ENCODE peak calls at places on chromosomes 2 and 18, in eight cellular contexts. X is HepG2, L is GM23338, Y is HCT116, D is H1, W is GM12878, K is K562, T is SK-N-SH. Z is an unnamed sample.

GRCh38 chr2:148546270-148546669 is 98.3 kb upstream of the EPC2 start:
- DNase-seq in Y (no peak), W (no peak), T (no peak), D (no peak), L (no peak), K (no peak), X (no peak), Z (no peak)

GRCh38 chr2:20071397-20072383 is 20.3 kb upstream of the LAPTM4A start:
- DNase-seq in D (peak), Y (no peak), T (peak), X (peak), K (no peak), L (peak), W (no peak), Z (peak)

GRCh38 chr18:35158728-35159443 is 81.9 kb upstream of the ZNF397 start:
- DNase-seq in Y (no peak), W (no peak), D (no peak), L (no peak), K (no peak), T (no peak), X (no peak), Z (no peak)

GRCh38 chr2:10584843-10585475 is 104.8 kb downstream of the NOL10 start:
- DNase-seq in T (no peak), L (no peak), D (no peak), K (no peak), X (peak), W (no peak), Y (no peak), Z (no peak)

GRCh38 chr2:113709022-113709421 is 47.4 kb downstream of the SLC35F5 start:
- DNase-seq in T (no peak), D (no peak), L (no peak), Y (no peak), K (no peak), X (no peak), W (no peak), Z (no peak)

GRCh38 chr2:45380131-45380836 is 230.8 kb downstream of the SRBD1 start:
- DNase-seq in X (peak), Y (no peak), K (no peak), W (no peak), L (no peak), D (no peak), T (no peak), Z (peak)

GRCh38 chr2:201220102-201220570 is 37.2 kb downstream of the CASP10 start:
- DNase-seq in X (no peak), Y (no peak), W (no peak), D (no peak), L (peak), K (peak), T (peak), Z (peak)

GRCh38 chr2:168490916-168491605 is 35.0 kb downstream of the CERS6 start:
- DNase-seq in L (no peak), D (no peak), T (no peak), X (no peak), W (no peak), Y (no peak), K (no peak), Z (peak)

GRCh38 chr2:72146357-72147302 is 1.0 kb downstream of the CYP26B1 start:
- DNase-seq in D (no peak), T (peak), L (peak), Y (no peak), X (no peak), K (no peak), W (no peak), Z (peak)

GRCh38 chr2:6072757-6073156 is 380.6 kb downstream of the SOX11 start:
- DNase-seq in W (no peak), T (peak), X (no peak), L (no peak), Y (no peak), D (no peak), K (no peak), Z (no peak)

GRCh38 chr2:71235930-71236587 is 9.2 kb upstream of the PAIP2B start:
- DNase-seq in D (no peak), T (no peak), K (no peak), L (peak), Y (no peak), W (no peak), X (no peak), Z (no peak)

GRCh38 chr18:48161911-48162698 is 231.6 kb upstream of the SMAD2 start:
- DNase-seq in X (no peak), D (no peak), L (peak), K (no peak), Y (no peak), T (no peak), W (no peak), Z (no peak)

GRCh38 chr2:45260946-45261345 is 251.7 kb upstream of the SIX2 start:
- DNase-seq in K (no peak), Y (no peak), W (no peak), T (no peak), D (no peak), L (no peak), X (no peak), Z (no peak)

GRCh38 chr2:140270229-140270628 is 1490.0 kb upstream of the NXPH2 start:
- DNase-seq in K (no peak), Y (no peak), L (no peak), X (no peak), T (no peak), D (no peak), W (no peak), Z (peak)

GRCh38 chr2:218880749-218881594 is at the start of gene WNT10A:
- DNase-seq in D (no peak), X (no peak), T (peak), W (no peak), K (no peak), L (peak), Y (no peak), Z (no peak)

GRCh38 chr2:237935740-237936452 is 30.9 kb upstream of the UBE2F start:
- DNase-seq in K (no peak), Y (peak), T (no peak), X (no peak), W (no peak), D (no peak), L (no peak), Z (no peak)

GRCh38 chr2:14255135-14255820 is 377.2 kb upstream of the LRATD1 start:
- DNase-seq in K (no peak), L (peak), Y (no peak), X (no peak), D (peak), T (peak), W (no peak), Z (no peak)

GRCh38 chr2:149278146-149278878 is 52.1 kb upstream of the LYPD6 start:
- DNase-seq in L (no peak), D (no peak), W (no peak), X (no peak), Y (no peak), K (no peak), T (no peak), Z (no peak)

GRCh38 chr18:51107594-51108305 is 77.7 kb downstream of the SMAD4 start:
- DNase-seq in K (no peak), Y (no peak), X (no peak), D (no peak), T (no peak), L (no peak), W (no peak), Z (peak)

GRCh38 chr2:232697059-232697806 is at the start of gene GIGYF2:
- DNase-seq in T (peak), L (peak), K (peak), D (peak), W (peak), Y (peak), X (peak), Z (peak)

GRCh38 chr2:94877129-94877528 is 5.9 kb downstream of the TEKT4 start:
- DNase-seq in Y (no peak), K (no peak), L (no peak), W (no peak), X (no peak), D (no peak), T (no peak), Z (no peak)

GRCh38 chr2:168954256-168954655 is 53.2 kb downstream of the G6PC2 start:
- DNase-seq in K (no peak), X (no peak), T (no peak), Y (no peak), W (no peak), D (no peak), L (no peak), Z (no peak)

GRCh38 chr2:136164377-136164776 is 46.4 kb upstream of the CXCR4 start:
- DNase-seq in T (no peak), D (no peak), K (no peak), Y (no peak), L (peak), X (no peak), W (no peak), Z (no peak)

GRCh38 chr2:164620873-164621760 is at the start of gene GRB14:
- DNase-seq in D (peak), W (no peak), L (peak), T (peak), Y (peak), K (no peak), X (peak), Z (peak)

GRCh38 chr2:19839438-19839837 is 62.3 kb downstream of the TTC32 start:
- DNase-seq in T (no peak), L (no peak), W (no peak), X (no peak), Y (no peak), K (no peak), D (no peak), Z (no peak)

GRCh38 chr2:30266051-30266621 is 34.8 kb downstream of the LBH start:
- DNase-seq in W (no peak), L (no peak), X (no peak), Y (no peak), D (no peak), T (no peak), K (no peak), Z (no peak)

GRCh38 chr2:25966531-25967265 is 15.6 kb downstream of the KIF3C start:
- DNase-seq in X (no peak), Y (no peak), W (no peak), T (peak), D (no peak), L (no peak), K (no peak), Z (no peak)

GRCh38 chr18:1510542-1511179 is 606.0 kb downstream of the ADCYAP1 start:
- DNase-seq in D (no peak), W (no peak), T (no peak), K (no peak), X (no peak), Y (no peak), L (no peak), Z (no peak)

GRCh38 chr2:166081131-166081632 is 46.6 kb downstream of the SCN1A start:
- DNase-seq in Y (no peak), W (no peak), T (no peak), L (no peak), X (no peak), D (no peak), K (no peak), Z (no peak)
- H2AFZ ChIP-seq in Y (no peak), W (no peak), T (peak), L (peak), X (peak), D (no peak), K (no peak), Z (no peak)

DNA sequence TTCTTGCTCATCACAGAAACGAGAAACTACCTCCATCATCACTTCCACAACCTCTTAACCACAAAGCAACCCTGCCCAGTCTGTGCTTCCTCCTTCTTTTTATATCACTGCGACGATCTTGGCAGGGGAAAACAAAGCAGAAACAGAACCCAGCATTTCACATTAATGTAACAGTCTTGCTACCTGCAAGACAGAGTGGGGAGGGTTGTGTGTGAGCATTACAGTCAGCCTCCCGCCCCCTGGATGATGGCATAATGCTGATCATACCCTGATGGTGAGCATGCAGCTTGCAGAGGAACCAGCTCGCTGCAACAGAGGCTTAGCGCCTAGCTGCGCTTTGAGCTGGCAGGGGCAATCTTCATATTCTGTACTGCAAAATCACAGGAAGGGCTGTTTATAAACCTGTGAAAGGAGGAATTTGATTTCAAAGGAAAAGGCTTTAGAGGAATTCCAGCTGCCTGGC is 376.1 kb downstream of the IRS1 start:
- DNase-seq in K (no peak), W (no peak), L (no peak), X (no peak), T (no peak), Y (no peak), D (no peak), Z (no peak)
- TF ChIP-seq POLR2AphosphoS5 in K (no peak), W (no peak), L (no peak), X (no peak), T (no peak), Y (peak), D (no peak), Z (no peak)

DNA sequence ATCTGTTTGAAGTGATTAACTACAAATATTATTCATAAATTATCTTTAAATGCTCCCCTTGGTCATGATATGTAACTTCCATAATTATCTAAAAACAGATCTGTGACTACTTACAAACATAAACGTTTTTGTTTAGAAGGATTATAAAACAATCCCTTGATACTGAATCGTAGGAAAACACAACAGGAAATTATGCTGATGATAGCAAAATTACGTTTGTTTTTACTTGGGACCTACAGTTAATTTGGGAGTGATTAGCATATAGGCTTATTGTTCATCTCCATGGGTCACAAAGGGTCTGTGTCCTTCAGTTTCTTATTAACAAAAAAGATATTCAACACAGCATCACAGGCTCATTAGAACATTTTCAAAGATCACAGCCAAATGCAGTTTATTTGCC is 4.3 kb downstream of the CCDC195 start:
- DNase-seq in L (no peak), X (no peak), T (no peak), W (no peak), D (no peak), Y (no peak), K (no peak), Z (no peak)
- H2AFZ ChIP-seq in L (no peak), X (no peak), T (no peak), W (no peak), D (no peak), Y (no peak), K (no peak), Z (no peak)

DNA sequence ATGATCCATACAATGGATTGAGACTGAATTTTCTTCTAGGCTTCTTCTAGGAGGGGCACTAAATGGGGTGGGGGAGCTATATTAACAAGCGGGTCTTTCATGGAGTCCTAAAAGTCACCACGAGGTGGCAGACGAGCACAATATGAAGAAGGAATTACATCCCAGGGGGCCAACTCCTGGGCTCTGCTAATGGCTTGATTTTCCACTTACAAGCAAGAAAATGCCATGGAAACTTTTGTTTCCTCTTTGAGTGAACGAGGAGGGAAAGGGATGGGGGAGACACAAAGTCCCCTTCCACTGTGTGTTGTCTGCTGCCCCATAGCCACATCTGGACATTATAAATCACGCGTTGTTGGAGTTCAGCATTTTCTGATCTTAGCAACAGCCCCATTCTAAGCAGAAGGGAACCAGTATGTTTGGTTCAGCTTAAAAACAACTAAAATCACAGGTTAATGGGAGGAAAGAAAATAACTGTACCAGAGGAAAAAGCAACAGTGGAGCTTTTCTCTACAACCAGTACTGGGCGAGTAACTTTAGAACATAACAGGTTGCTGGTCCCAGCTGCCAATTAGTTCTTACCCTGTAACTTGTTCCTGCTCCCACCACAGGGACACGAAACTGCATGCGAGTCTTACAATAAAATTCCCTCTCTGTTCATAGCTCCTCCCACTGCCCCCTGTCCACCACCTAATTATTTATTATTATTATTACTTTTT is 285.0 kb upstream of the PARD3B start:
- DNase-seq in K (peak), L (peak), W (no peak), D (peak), T (peak), Y (peak), X (peak), Z (peak)
- TF ChIP-seq POLR2AphosphoS5 in K (no peak), L (no peak), W (no peak), D (no peak), T (no peak), Y (no peak), X (no peak), Z (no peak)

GRCh38 chr2:162559194-162559593 is 215.3 kb downstream of the GCA start:
- DNase-seq in X (no peak), L (no peak), D (no peak), Y (no peak), T (no peak), K (no peak), W (no peak), Z (no peak)
- H2AFZ ChIP-seq in X (no peak), L (no peak), D (no peak), Y (no peak), T (no peak), K (no peak), W (no peak), Z (no peak)

DNA sequence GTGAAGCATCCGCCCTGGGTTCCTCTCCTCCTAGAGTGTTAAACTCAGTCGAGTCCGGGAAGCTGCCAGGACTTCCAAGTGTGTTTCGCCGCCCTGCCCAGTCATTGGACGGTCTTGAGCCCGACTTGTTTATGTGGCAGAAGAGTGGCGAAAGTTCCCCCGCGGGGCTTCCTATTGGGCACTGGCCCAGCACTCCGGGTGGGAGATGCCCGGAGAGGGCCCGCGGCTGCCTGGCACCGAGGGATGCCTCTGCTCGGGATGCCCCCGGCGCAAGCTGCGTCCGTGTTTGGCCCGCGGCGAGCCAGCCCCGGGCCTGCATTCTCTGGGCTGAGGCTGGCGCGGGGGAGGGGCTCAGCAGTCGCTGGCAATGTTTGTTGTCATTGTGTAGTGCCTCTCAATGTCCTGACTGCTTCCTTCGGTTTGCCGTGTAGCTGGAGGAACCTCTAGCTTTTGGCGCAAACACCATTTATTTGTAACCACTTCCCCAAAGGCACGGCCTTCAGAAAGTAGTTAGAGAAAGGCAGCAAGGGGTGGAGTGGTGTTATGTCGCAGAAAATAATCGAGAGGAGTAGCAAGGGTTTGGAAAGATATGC is 1.2 kb downstream of the CYBRD1 start:
- DNase-seq in X (peak), T (peak), K (peak), D (no peak), Y (peak), L (peak), W (no peak), Z (peak)
- TF ChIP-seq POLR2AphosphoS5 in X (no peak), T (no peak), K (peak), D (no peak), Y (no peak), L (peak), W (no peak), Z (peak)

GRCh38 chr2:27281855-27282559 is at the start of gene TRIM54:
- DNase-seq in W (no peak), K (no peak), X (no peak), D (no peak), L (peak), Y (no peak), T (no peak), Z (no peak)
- H2AFZ ChIP-seq in W (no peak), K (peak), X (peak), D (peak), L (peak), Y (no peak), T (no peak), Z (peak)

DNA sequence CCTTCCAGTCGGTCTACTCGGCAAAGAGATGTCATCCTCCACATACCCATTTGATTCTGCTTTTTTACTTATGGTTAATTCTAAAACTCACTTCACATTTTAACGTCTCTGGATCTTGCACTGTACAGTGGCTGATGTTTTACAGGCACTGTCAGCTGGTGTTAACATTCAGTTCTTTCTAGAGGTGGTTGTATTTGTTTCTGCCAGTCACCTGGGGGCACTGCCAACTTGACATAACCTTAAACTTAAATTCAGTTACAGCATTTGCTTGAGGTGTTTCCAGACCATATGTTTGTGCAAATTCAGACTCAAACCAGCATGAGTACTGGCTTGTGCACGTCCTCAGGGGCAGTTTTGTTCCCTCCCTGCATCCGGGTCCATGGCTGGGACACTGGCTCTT is 5.3 kb upstream of the TMEM185B start:
- DNase-seq in D (no peak), W (no peak), K (no peak), Y (no peak), L (no peak), X (no peak), T (no peak), Z (no peak)
- TF ChIP-seq POLR2AphosphoS5 in D (no peak), W (no peak), K (no peak), Y (no peak), L (no peak), X (no peak), T (no peak), Z (no peak)

DNA sequence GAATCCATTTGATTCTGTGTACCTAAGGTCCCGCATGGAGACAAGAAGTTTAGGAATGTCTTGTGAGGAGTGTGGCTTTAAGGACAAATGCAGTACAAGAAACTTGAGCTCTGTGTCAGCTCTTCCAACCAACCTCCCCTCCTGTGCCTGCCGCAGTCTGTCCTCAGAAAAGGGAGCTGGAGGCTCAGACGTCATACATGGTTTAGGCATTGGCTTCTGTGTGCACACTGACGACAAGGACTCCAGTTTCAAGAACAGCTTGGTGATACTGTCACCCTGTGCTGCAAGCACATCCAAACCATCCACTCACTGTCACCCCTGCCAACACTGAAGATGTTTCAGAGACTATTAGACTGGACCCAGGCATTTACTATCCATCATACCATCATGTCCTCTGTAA is 470.4 kb downstream of the IRS1 start:
- DNase-seq in D (no peak), Y (no peak), W (no peak), L (no peak), X (no peak), T (no peak), K (no peak), Z (no peak)
- H2AFZ ChIP-seq in D (peak), Y (no peak), W (no peak), L (no peak), X (no peak), T (no peak), K (no peak), Z (no peak)

Z was measured in endothelial cell of umbilical vein.